ENCODE peak calls at places on chromosome 14, in nine cellular contexts. One of them, this sample, is unnamed.

GRCh38 chr14:77133718-77134338 is 7.8 kb downstream of the ZDHHC22 start:
- DNase-seq in GM13977: peak
- DNase-seq in fibroblast of the aortic adventitia: peak
- DNase-seq in heart left ventricle: no peak
- DNase-seq in fibroblast of lung: peak
- DNase-seq in A673: peak
- DNase-seq in A549: peak
- DNase-seq in kidney: peak
- DNase-seq in AG10803: peak
- DNase-seq in this sample: peak

GRCh38 chr14:67129768-67130167 is 59.5 kb upstream of the GARIN2 start:
- DNase-seq in heart left ventricle: no peak
- DNase-seq in GM13977: no peak
- DNase-seq in fibroblast of lung: no peak
- DNase-seq in A549: no peak
- DNase-seq in A673: no peak
- DNase-seq in fibroblast of the aortic adventitia: no peak
- DNase-seq in kidney: no peak
- DNase-seq in AG10803: no peak
- DNase-seq in this sample: no peak

GRCh38 chr14:65940056-65940735 is 527.7 kb downstream of the FUT8 start:
- DNase-seq in GM13977: peak
- DNase-seq in kidney: no peak
- DNase-seq in AG10803: no peak
- DNase-seq in fibroblast of lung: no peak
- DNase-seq in A549: peak
- DNase-seq in fibroblast of the aortic adventitia: no peak
- DNase-seq in A673: peak
- DNase-seq in heart left ventricle: no peak
- DNase-seq in this sample: peak

GRCh38 chr14:65027127-65027799 is 40.6 kb downstream of the FNTB start:
- DNase-seq in GM13977: no peak
- DNase-seq in A673: no peak
- DNase-seq in fibroblast of lung: no peak
- DNase-seq in A549: no peak
- DNase-seq in heart left ventricle: no peak
- DNase-seq in fibroblast of the aortic adventitia: no peak
- DNase-seq in AG10803: no peak
- DNase-seq in kidney: no peak
- DNase-seq in this sample: no peak

GRCh38 chr14:101559624-101560533 is 1.4 kb upstream of the DIO3 start:
- DNase-seq in GM13977: peak
- DNase-seq in kidney: peak
- DNase-seq in AG10803: peak
- DNase-seq in A673: no peak
- DNase-seq in heart left ventricle: peak
- DNase-seq in fibroblast of lung: peak
- DNase-seq in fibroblast of the aortic adventitia: no peak
- DNase-seq in A549: no peak
- DNase-seq in this sample: peak

GRCh38 chr14:68141531-68142088 is 322.0 kb downstream of the RAD51B start:
- DNase-seq in A673: no peak
- DNase-seq in kidney: no peak
- DNase-seq in heart left ventricle: no peak
- DNase-seq in fibroblast of the aortic adventitia: peak
- DNase-seq in AG10803: peak
- DNase-seq in A549: peak
- DNase-seq in fibroblast of lung: peak
- DNase-seq in GM13977: no peak
- DNase-seq in this sample: no peak

GRCh38 chr14:70655110-70655826 is 13.6 kb downstream of the TTC9 start:
- DNase-seq in A673: peak
- DNase-seq in kidney: no peak
- DNase-seq in A549: no peak
- DNase-seq in AG10803: no peak
- DNase-seq in fibroblast of the aortic adventitia: no peak
- DNase-seq in fibroblast of lung: no peak
- DNase-seq in GM13977: peak
- DNase-seq in heart left ventricle: no peak
- DNase-seq in this sample: peak

GRCh38 chr14:56716705-56717104 is 93.6 kb downstream of the OTX2 start:
- DNase-seq in kidney: no peak
- DNase-seq in fibroblast of lung: no peak
- DNase-seq in fibroblast of the aortic adventitia: no peak
- DNase-seq in heart left ventricle: no peak
- DNase-seq in GM13977: no peak
- DNase-seq in A549: no peak
- DNase-seq in A673: no peak
- DNase-seq in AG10803: no peak
- DNase-seq in this sample: no peak

GRCh38 chr14:75702606-75703261 is 41.7 kb downstream of the TTLL5 start:
- DNase-seq in fibroblast of the aortic adventitia: peak
- DNase-seq in AG10803: peak
- DNase-seq in fibroblast of lung: peak
- DNase-seq in GM13977: no peak
- DNase-seq in kidney: no peak
- DNase-seq in A549: no peak
- DNase-seq in A673: no peak
- DNase-seq in heart left ventricle: no peak
- DNase-seq in this sample: no peak
- TF ChIP-seq CTCF in fibroblast of the aortic adventitia: no peak
- TF ChIP-seq CTCF in AG10803: no peak
- TF ChIP-seq CTCF in fibroblast of lung: no peak
- TF ChIP-seq CTCF in GM13977: no peak
- TF ChIP-seq CTCF in kidney: no peak
- TF ChIP-seq CTCF in A549: no peak
- TF ChIP-seq CTCF in A673: no peak
- TF ChIP-seq CTCF in heart left ventricle: no peak
- TF ChIP-seq CTCF in this sample: no peak

DNA sequence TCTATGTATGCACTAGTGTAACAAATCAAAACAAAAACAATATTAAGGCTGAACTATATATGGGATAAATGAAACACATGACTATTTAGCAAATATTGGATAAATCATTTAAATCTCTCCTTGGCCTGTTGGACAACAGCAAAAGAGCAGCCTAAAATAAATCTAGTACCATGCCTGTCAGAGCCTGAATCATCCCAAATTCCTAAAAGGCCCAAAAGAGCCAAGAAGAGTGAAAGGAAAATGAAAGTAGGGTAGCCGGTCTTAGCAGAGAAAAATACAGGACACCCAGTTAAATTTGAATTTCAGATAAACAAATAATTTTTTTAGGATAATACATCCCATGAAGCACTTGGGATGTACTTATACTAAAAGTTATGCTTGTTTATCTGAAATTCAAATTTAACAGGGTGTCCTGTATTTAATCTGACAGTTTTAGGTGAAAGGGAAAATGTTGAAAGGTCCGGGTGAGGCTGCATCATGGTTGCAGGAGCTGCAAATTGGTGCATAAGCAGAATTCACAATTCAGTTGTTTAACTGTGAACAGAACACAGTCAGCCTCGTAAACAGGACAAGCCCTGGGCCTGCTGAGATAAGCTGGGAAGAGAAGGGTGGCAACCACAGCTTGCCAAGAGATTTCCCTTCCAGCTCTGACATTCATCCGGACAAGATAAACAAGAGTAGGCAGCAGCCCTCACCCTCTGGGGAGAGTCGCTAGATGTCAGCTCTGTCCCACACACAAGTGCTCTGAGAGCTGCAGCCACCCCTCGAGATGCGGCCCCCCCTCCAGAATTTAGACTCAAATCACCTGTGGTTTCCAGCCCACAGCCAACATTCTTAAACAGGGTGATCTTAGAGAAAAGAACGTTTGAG is 30.3 kb downstream of the DMAC2L start:
- DNase-seq in A673: peak
- DNase-seq in heart left ventricle: peak
- DNase-seq in GM13977: peak
- DNase-seq in fibroblast of lung: peak
- DNase-seq in A549: peak
- DNase-seq in fibroblast of the aortic adventitia: peak
- DNase-seq in AG10803: peak
- DNase-seq in kidney: peak
- DNase-seq in this sample: no peak
- TF ChIP-seq CTCF in A673: peak
- TF ChIP-seq CTCF in heart left ventricle: no peak
- TF ChIP-seq CTCF in GM13977: peak
- TF ChIP-seq CTCF in fibroblast of lung: no peak
- TF ChIP-seq CTCF in A549: peak
- TF ChIP-seq CTCF in fibroblast of the aortic adventitia: peak
- TF ChIP-seq CTCF in AG10803: peak
- TF ChIP-seq CTCF in kidney: peak
- TF ChIP-seq CTCF in this sample: no peak

GRCh38 chr14:51094901-51095853 is at the start of gene TRIM9:
- DNase-seq in heart left ventricle: peak
- DNase-seq in kidney: peak
- DNase-seq in AG10803: peak
- DNase-seq in fibroblast of lung: peak
- DNase-seq in A673: peak
- DNase-seq in GM13977: peak
- DNase-seq in A549: peak
- DNase-seq in fibroblast of the aortic adventitia: peak
- DNase-seq in this sample: peak
- TF ChIP-seq CTCF in heart left ventricle: no peak
- TF ChIP-seq CTCF in kidney: no peak
- TF ChIP-seq CTCF in AG10803: no peak
- TF ChIP-seq CTCF in fibroblast of lung: no peak
- TF ChIP-seq CTCF in A673: no peak
- TF ChIP-seq CTCF in GM13977: no peak
- TF ChIP-seq CTCF in A549: no peak
- TF ChIP-seq CTCF in fibroblast of the aortic adventitia: no peak
- TF ChIP-seq CTCF in this sample: no peak

GRCh38 chr14:75344396-75344795 is 65.8 kb downstream of the FOS start:
- DNase-seq in fibroblast of the aortic adventitia: no peak
- DNase-seq in fibroblast of lung: no peak
- DNase-seq in A549: no peak
- DNase-seq in A673: no peak
- DNase-seq in heart left ventricle: no peak
- DNase-seq in GM13977: no peak
- DNase-seq in AG10803: no peak
- DNase-seq in kidney: no peak
- DNase-seq in this sample: no peak
- TF ChIP-seq CTCF in fibroblast of the aortic adventitia: no peak
- TF ChIP-seq CTCF in fibroblast of lung: no peak
- TF ChIP-seq CTCF in A549: no peak
- TF ChIP-seq CTCF in A673: no peak
- TF ChIP-seq CTCF in heart left ventricle: no peak
- TF ChIP-seq CTCF in GM13977: no peak
- TF ChIP-seq CTCF in AG10803: no peak
- TF ChIP-seq CTCF in kidney: no peak
- TF ChIP-seq CTCF in this sample: no peak

DNA sequence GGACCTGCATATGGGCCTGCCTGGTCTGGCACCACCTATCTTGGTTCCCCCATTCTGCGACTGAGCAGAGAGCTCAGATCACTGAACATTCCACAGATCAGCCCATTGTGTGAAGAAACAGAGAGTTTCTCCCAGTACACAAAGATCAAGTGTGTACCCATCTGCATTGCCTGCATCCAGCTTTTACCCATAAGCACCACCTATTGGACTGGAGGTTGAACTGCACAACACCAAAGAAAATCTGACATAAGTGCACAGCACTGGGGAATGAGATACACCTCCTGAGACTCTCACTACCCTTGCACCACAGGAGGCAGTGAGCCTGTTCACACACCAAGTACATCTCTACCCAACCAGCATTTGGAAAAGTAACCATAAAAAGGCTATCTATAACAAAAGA is 362.6 kb upstream of the CLEC14A start:
- DNase-seq in kidney: no peak
- DNase-seq in A549: peak
- DNase-seq in heart left ventricle: no peak
- DNase-seq in GM13977: no peak
- DNase-seq in fibroblast of the aortic adventitia: no peak
- DNase-seq in fibroblast of lung: no peak
- DNase-seq in AG10803: no peak
- DNase-seq in A673: peak
- DNase-seq in this sample: no peak
- TF ChIP-seq CTCF in kidney: no peak
- TF ChIP-seq CTCF in A549: no peak
- TF ChIP-seq CTCF in heart left ventricle: no peak
- TF ChIP-seq CTCF in GM13977: peak
- TF ChIP-seq CTCF in fibroblast of the aortic adventitia: no peak
- TF ChIP-seq CTCF in fibroblast of lung: no peak
- TF ChIP-seq CTCF in AG10803: no peak
- TF ChIP-seq CTCF in A673: peak
- TF ChIP-seq CTCF in this sample: no peak